ENCODE peak calls at places on chromosome 2, in four cellular contexts. U, Y, X and F are unnamed samples.
A peak's percentile ranks its signal among the peaks of the same experiment; 100 is the strongest.

GRCh38 chr2:115161531-115162453 is 719.4 kb downstream of the DPP10 start:
- DNase-seq in X (no peak), U (no peak), Y (peak; percentile 73), F (no peak)

GRCh38 chr2:196230460-196230859 is 59.1 kb upstream of the STK17B start:
- DNase-seq in U (no peak), X (no peak), Y (no peak), F (no peak)

GRCh38 chr2:47083886-47084682 is 71.0 kb downstream of the STPG4 start:
- DNase-seq in U (no peak), Y (peak; percentile 60), X (peak; percentile 57), F (no peak)

GRCh38 chr2:121309801-121310200 is 24.8 kb upstream of the TFCP2L1 start:
- DNase-seq in X (no peak), Y (no peak), U (no peak), F (no peak)

GRCh38 chr2:180980185-180980942 is at the start of gene UBE2E3:
- DNase-seq in U (peak; percentile 72), X (peak; percentile 85), Y (peak; percentile 82), F (peak; percentile 82)

GRCh38 chr2:120935339-120936313 is 200.0 kb downstream of the GLI2 start:
- DNase-seq in X (peak; percentile 40), Y (no peak), U (peak; percentile 74), F (no peak)

GRCh38 chr2:237884681-237885080 is 25.3 kb downstream of the RAMP1 start:
- DNase-seq in X (peak; percentile 31), Y (no peak), U (no peak), F (no peak)

GRCh38 chr2:209977386-209978239 is 24.8 kb upstream of the RPE start:
- DNase-seq in Y (no peak), X (no peak), U (peak; percentile 44), F (no peak)

GRCh38 chr2:164495491-164496223 is 125.6 kb downstream of the GRB14 start:
- DNase-seq in X (no peak), U (peak; percentile 43), Y (no peak), F (peak; percentile 13)

GRCh38 chr2:105438104-105438929 is 39.5 kb upstream of the FHL2 start:
- DNase-seq in X (peak; percentile 41), U (peak; percentile 52), Y (peak; percentile 96), F (peak; percentile 23)

GRCh38 chr2:190759749-190760213 is 110.9 kb downstream of the NAB1 start:
- DNase-seq in X (no peak), U (peak; percentile 87), Y (no peak), F (peak; percentile 81)

GRCh38 chr2:46318579-46319460 is 21.6 kb downstream of the EPAS1 start:
- DNase-seq in X (no peak), Y (no peak), U (no peak), F (no peak)

GRCh38 chr2:101803945-101804696 is 106.6 kb downstream of the MAP4K4 start:
- DNase-seq in U (no peak), X (no peak), Y (no peak), F (no peak)

GRCh38 chr2:149365826-149366583 is 35.6 kb downstream of the LYPD6 start:
- DNase-seq in U (peak; percentile 4), Y (no peak), X (no peak), F (no peak)

GRCh38 chr2:42359894-42360483 is 1.0 kb downstream of the COX7A2L start:
- DNase-seq in Y (no peak), U (peak; percentile 58), X (no peak), F (no peak)

GRCh38 chr2:239266779-239267410 is 133.9 kb downstream of the HDAC4 start:
- DNase-seq in U (no peak), X (no peak), Y (no peak), F (no peak)

GRCh38 chr2:74708883-74709282 is 54.8 kb downstream of the SEMA4F start:
- DNase-seq in U (peak; percentile 73), X (no peak), Y (no peak), F (no peak)

GRCh38 chr2:41966431-41966893 is 81.4 kb upstream of the PKDCC start:
- DNase-seq in X (peak; percentile 86), Y (peak; percentile 55), U (peak; percentile 96), F (peak; percentile 89)

GRCh38 chr2:38301340-38301968 is 75.6 kb downstream of the ATL2 start:
- DNase-seq in Y (no peak), U (no peak), X (no peak), F (no peak)

GRCh38 chr2:120875431-120875830 is 139.8 kb downstream of the GLI2 start:
- DNase-seq in U (no peak), X (no peak), Y (no peak), F (no peak)

GRCh38 chr2:178101321-178102079 is 10.7 kb upstream of the RBM45 start:
- DNase-seq in Y (no peak), U (peak; percentile 1), X (no peak), F (no peak)

GRCh38 chr2:173290046-173290445 is 64.6 kb upstream of the CDCA7 start:
- DNase-seq in X (no peak), Y (no peak), U (peak; percentile 26), F (no peak)

GRCh38 chr2:19029655-19030054 is 328.8 kb downstream of the OSR1 start:
- DNase-seq in X (no peak), U (no peak), Y (no peak), F (no peak)

GRCh38 chr2:4938246-4938645 is 753.9 kb upstream of the SOX11 start:
- DNase-seq in Y (no peak), X (no peak), U (no peak), F (no peak)

GRCh38 chr2:238864207-238865014 is 16.5 kb downstream of the TWIST2 start:
- DNase-seq in Y (peak; percentile 95), U (peak; percentile 99), X (peak; percentile 92), F (peak; percentile 98)

GRCh38 chr2:69978157-69978904 is 16.9 kb upstream of the ASPRV1 start:
- DNase-seq in Y (no peak), U (no peak), X (no peak), F (no peak)

GRCh38 chr2:102251042-102251848 is 60.1 kb upstream of the IL1RL1 start:
- DNase-seq in X (peak; percentile 45), U (no peak), Y (peak; percentile 55), F (no peak)

GRCh38 chr2:137997733-137998132 is 33.5 kb downstream of the HNMT start:
- DNase-seq in Y (no peak), X (no peak), U (no peak), F (no peak)

GRCh38 chr2:218832081-218832480 is 478 bp upstream of the PRKAG3 start:
- DNase-seq in Y (no peak), U (no peak), X (no peak), F (no peak)

GRCh38 chr2:161676902-161677496 is 52.8 kb downstream of the SLC4A10 start:
- DNase-seq in Y (no peak), U (no peak), X (no peak), F (no peak)

GRCh38 chr2:224892574-224893204 is 149.6 kb downstream of the DOCK10 start:
- DNase-seq in X (no peak), Y (no peak), U (no peak), F (no peak)

GRCh38 chr2:34912084-34912483 is 1313.0 kb upstream of the FAM98A start:
- DNase-seq in X (no peak), U (no peak), Y (no peak), F (no peak)

GRCh38 chr2:224883172-224883516 is 159.1 kb downstream of the DOCK10 start:
- DNase-seq in Y (no peak), U (no peak), X (no peak), F (no peak)

GRCh38 chr2:13003500-13003899 is 286.8 kb downstream of the TRIB2 start:
- DNase-seq in Y (no peak), X (no peak), U (no peak), F (no peak)

GRCh38 chr2:140457483-140457882 is 1673.3 kb downstream of the LRP1B start:
- DNase-seq in X (no peak), U (no peak), Y (no peak), F (no peak)
- TF ChIP-seq POLR2A in X (no peak), U (no peak), Y (no peak), F (no peak)

GRCh38 chr2:84970956-84971798 is at the start of gene KCMF1:
- DNase-seq in X (peak; percentile 70), U (peak; percentile 74), Y (peak; percentile 75), F (peak; percentile 57)
- TF ChIP-seq POLR2A in X (no peak), U (peak; percentile 51), Y (no peak), F (peak; percentile 48)

GRCh38 chr2:108533832-108534576 is at the start of gene LIMS1:
- DNase-seq in Y (peak; percentile 93), X (peak; percentile 90), U (peak; percentile 82), F (peak; percentile 78)
- TF ChIP-seq POLR2A in Y (peak; percentile 90), X (peak; percentile 59), U (peak; percentile 97), F (peak; percentile 89)

GRCh38 chr2:61670591-61671503 is 132.7 kb upstream of the XPO1 start:
- DNase-seq in U (peak; percentile 47), Y (peak; percentile 78), X (peak; percentile 20), F (no peak)
- TF ChIP-seq POLR2A in U (no peak), Y (peak; percentile 36), X (no peak), F (no peak)

GRCh38 chr2:201784547-201784946 is 3.8 kb upstream of the ALS2 start:
- DNase-seq in Y (no peak), X (no peak), U (no peak), F (no peak)

GRCh38 chr2:201777869-201778268 is 2.9 kb downstream of the ALS2 start:
- DNase-seq in X (no peak), U (no peak), Y (no peak), F (no peak)

GRCh38 chr2:201781583-201782051 is 884 bp upstream of the ALS2 start:
- DNase-seq in X (no peak), U (no peak), Y (peak; percentile 26), F (no peak)

GRCh38 chr2:201779996-201780673 is 598 bp downstream of the ALS2 start:
- DNase-seq in X (no peak), Y (no peak), U (no peak), F (no peak)

DNA sequence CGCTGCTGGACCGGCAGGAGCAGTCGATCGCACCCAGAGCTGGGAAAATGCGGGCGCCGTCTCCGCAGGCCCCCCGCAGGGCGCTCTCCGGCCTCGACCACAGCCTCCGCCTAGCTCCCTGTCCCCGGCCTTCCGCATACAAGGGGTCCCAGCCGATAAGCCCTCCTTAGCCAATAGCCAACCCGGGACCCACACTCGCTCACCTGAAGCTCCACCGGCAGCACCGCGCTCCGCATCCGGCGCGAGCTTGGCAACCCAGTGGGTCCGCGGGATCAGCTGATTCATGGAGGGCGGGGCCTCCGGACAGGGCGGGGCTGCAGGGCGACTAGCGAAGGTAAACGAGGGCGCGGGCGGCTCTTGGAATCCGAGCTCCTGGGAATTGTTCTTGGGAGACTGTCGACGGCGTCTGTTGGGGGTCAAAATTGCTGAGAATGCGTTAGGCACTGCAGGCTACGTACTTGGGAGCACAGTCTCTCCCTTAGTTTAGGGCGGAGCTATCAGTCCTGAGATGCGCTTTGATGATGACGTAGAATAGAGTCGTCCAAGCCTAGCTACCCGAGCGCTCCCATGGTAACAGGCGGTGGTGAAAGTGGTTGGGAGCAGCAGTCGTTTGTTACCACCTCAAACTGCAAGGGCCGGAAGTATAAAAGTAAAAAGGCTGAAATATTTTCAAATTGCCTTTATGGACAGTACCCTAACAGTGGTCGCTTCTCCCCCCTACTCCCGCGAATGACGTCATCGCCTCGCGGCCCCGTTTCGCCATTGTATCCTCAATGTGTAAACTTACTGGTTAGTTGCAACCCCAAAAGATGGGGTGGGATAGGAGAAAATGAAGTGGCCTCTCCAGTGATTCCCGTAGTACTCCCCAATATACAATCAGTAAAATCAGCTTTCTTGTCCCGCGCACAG is at the start of gene ALS2:
- DNase-seq in X (peak; percentile 97), Y (peak; percentile 97), U (peak; percentile 100), F (peak; percentile 74)
- TF ChIP-seq POLR2A in X (peak; percentile 31), Y (peak; percentile 64), U (peak; percentile 66), F (peak; percentile 91)

GRCh38 chr2:126657146-126657635 is 1.2 kb downstream of the GYPC start:
- DNase-seq in Y (peak; percentile 51), U (peak; percentile 98), X (peak; percentile 61), F (peak; percentile 68)
- TF ChIP-seq POLR2A in Y (no peak), U (no peak), X (peak; percentile 11), F (no peak)